ENCODE peak calls at places on chromosomes 16 and 17, in four cellular contexts. V, D, G and P are unnamed samples.

GRCh38 chr17:11643851-11644250 is 45.6 kb downstream of the DNAH9 start:
- DNase-seq in D (no peak), G (no peak), V (no peak), P (no peak)

GRCh38 chr17:19290047-19290705 is 53.0 kb downstream of the EPN2 start:
- DNase-seq in V (no peak), D (no peak), G (no peak), P (no peak)

GRCh38 chr16:78381060-78381459 is 281.6 kb downstream of the WWOX start:
- DNase-seq in G (no peak), V (no peak), D (no peak), P (no peak)

GRCh38 chr16:69199382-69199781 is 12.4 kb downstream of the SNTB2 start:
- DNase-seq in D (no peak), G (no peak), V (peak; percentile 68), P (no peak)

GRCh38 chr16:27468941-27469531 is 67.1 kb downstream of the IL21R start:
- DNase-seq in D (no peak), V (no peak), G (no peak), P (no peak)

GRCh38 chr17:21214777-21215541 is 998 bp upstream of the TMEM11 start:
- DNase-seq in V (peak; percentile 13), D (no peak), G (no peak), P (no peak)

GRCh38 chr16:80509872-80510271 is 30.9 kb upstream of the DYNLRB2 start:
- DNase-seq in D (no peak), V (no peak), G (no peak), P (no peak)

GRCh38 chr17:35046740-35047283 is 16.7 kb downstream of the RFFL start:
- DNase-seq in V (peak; percentile 30), D (no peak), G (no peak), P (no peak)

GRCh38 chr17:10119203-10120112 is 78.9 kb downstream of the GAS7 start:
- DNase-seq in V (no peak), D (peak; percentile 49), G (no peak), P (no peak)

GRCh38 chr17:7242717-7243576 is 698 bp upstream of the GABARAP start:
- DNase-seq in V (peak; percentile 98), D (peak; percentile 97), G (peak; percentile 91), P (peak; percentile 96)

GRCh38 chr17:1810450-1811103 is 19.1 kb downstream of the SMYD4 start:
- DNase-seq in G (no peak), D (no peak), V (no peak), P (no peak)

GRCh38 chr16:85798901-85799496 is 345 bp downstream of the EMC8 start:
- DNase-seq in G (no peak), D (no peak), V (peak; percentile 17), P (peak; percentile 31)

GRCh38 chr16:70380205-70380918 is 33.7 kb downstream of the DDX19A start:
- DNase-seq in D (peak; percentile 57), V (peak; percentile 66), G (peak; percentile 68), P (peak; percentile 78)

GRCh38 chr16:64017789-64018188 is 1104.1 kb downstream of the CDH11 start:
- DNase-seq in G (no peak), V (no peak), D (no peak), P (no peak)
- H3K27ac ChIP-seq in G (no peak overlapping the region), V (no peak overlapping the region), D (no peak overlapping the region), P (no peak overlapping the region)

GRCh38 chr17:44044092-44044491 is 22.4 kb downstream of the LSM12 start:
- DNase-seq in G (no peak), V (peak; percentile 51), D (no peak), P (no peak)

GRCh38 chr17:44038604-44039007 is 23.8 kb upstream of the TMEM101 start:
- DNase-seq in G (no peak), V (no peak), D (no peak), P (no peak)

GRCh38 chr17:44043326-44043725 is 23.1 kb downstream of the LSM12 start:
- DNase-seq in D (no peak), G (peak; percentile 37), V (peak; percentile 84), P (no peak)

GRCh38 chr17:44045493-44045892 is 21.0 kb downstream of the LSM12 start:
- DNase-seq in G (no peak), V (no peak), D (no peak), P (no peak)

GRCh38 chr17:44039829-44040635 is 25.3 kb upstream of the TMEM101 start:
- DNase-seq in V (no peak), G (no peak), D (no peak), P (no peak)
- H3K27ac ChIP-seq in V (no peak overlapping the region), G (no peak overlapping the region), D (peak overlapping the region; percentile 41), P (no peak overlapping the region)

DNA sequence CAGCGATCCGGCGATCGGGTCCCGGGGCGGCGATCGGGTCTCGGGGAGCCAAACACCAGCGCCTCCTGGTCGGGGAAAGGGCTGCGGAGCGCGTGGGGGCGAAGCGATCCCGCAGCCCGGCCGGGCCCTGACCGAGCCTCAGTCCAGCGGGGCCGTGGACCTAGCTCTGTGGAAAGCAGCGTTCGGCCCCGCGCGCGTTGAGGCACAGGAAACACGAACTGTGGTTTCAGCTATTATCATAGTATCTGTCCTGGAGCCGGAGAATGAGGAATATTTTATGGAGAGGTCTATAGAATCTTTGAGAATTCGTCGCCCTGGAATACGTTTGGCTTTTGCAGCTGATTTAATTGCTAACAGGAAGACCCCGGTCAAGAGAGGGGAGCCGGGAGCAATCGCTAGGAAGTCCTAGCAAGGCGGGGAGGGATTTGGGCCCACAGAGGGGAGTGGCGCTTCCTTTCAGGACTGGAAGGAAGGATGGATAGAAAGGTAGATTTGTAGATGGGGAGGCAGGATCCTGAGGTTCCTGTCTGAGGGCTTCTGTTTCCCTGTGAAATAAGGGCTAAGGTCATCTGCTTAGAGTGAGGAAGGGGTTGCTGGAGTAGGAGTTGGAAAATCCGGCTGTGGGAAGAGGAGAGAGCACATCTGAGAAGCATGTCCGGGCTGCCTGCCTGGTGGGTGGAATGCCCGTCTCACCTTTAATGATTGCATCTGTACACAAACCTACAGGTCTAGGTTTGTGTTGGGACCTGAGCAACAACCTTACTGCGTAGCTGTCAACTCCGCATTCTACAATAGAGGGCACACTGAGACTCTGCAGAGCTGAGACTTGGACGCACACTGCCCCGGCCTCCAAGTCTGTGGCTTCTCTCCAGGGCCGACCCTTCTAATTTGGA is 770 bp downstream of the CCNF start:
- DNase-seq in V (peak; percentile 36), D (no peak), G (no peak), P (no peak)
- H3K27ac ChIP-seq in V (peak overlapping the region; percentile 61), D (peak overlapping the region; percentile 68), G (peak overlapping the region; percentile 21), P (no peak overlapping the region)

DNA sequence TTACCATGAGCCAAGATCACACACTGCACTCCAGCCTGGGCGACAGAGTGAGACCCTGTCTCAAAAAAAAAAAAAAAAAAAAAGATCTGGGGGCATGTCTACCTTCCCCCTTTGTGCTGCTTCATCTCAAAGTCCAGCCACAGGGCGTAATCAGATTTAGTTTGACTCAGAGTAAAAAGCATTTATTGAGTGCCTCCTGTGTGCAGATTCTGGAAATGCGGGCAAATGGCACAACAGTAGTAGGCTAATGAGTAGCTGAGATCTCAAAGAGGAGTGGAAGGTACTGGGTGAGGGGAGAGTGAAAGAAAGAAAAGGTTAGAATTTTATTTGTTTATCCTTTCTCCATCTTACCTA is 9.1 kb upstream of the NR1D1 start:
- DNase-seq in G (no peak), V (no peak), D (no peak), P (no peak)
- H3K27ac ChIP-seq in G (no peak overlapping the region), V (peak overlapping the region; percentile 50), D (peak overlapping the region; percentile 98), P (peak overlapping the region; percentile 91)

GRCh38 chr17:55773671-55774070 is 22.8 kb downstream of the PCTP start:
- DNase-seq in V (no peak), G (no peak), D (no peak), P (no peak)

GRCh38 chr17:55770220-55770870 is 19.5 kb downstream of the PCTP start:
- DNase-seq in V (peak; percentile 80), G (peak; percentile 29), D (no peak), P (no peak)

GRCh38 chr17:55768946-55769624 is 18.2 kb downstream of the PCTP start:
- DNase-seq in D (no peak), V (peak; percentile 24), G (no peak), P (no peak)

GRCh38 chr17:55772086-55772485 is 21.2 kb downstream of the PCTP start:
- DNase-seq in V (no peak), G (no peak), D (no peak), P (no peak)

DNA sequence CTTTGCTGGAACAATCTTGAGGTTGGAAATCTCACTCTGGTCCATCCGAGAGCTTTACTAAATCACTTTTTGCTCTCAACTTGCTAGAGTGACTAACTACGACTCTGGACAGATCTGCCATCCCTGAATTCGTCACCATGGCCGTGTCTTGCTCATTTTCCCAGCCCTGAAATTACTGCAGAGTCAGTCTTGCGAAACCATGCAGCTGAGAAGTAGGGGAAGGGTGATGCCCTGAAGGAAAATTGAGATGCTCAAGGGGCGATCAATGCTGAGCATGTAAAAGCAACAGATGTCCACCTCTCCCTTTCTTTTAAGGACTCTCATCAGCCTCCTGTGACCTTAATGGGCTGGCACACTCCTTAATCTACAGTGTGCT is 18.8 kb downstream of the PCTP start:
- DNase-seq in G (peak; percentile 41), D (no peak), V (peak; percentile 90), P (no peak)
- H3K27ac ChIP-seq in G (peak overlapping the region; percentile 78), D (peak overlapping the region; percentile 62), V (peak overlapping the region; percentile 62), P (no peak overlapping the region)